ENCODE peak calls at places on chromosomes 16 and 17, in seven cellular contexts. N is cardiac muscle cell; W is breast epithelium; U is NT2/D1; V is CD8-positive, alpha-beta T cell; K is uterus; E is aorta. G is an unnamed sample.

GRCh38 chr16:48622456-48623303 is 12.7 kb upstream of the N4BP1 start:
- DNase-seq in V (no peak), U (no peak), E (no peak), W (no peak), K (no peak), N (no peak), G (no peak)

GRCh38 chr16:8782673-8783072 is 14.8 kb downstream of the TMEM186 start:
- DNase-seq in W (no peak), U (no peak), N (no peak), K (no peak), E (no peak), V (no peak), G (no peak)

GRCh38 chr17:52148969-52149351 is 9.6 kb downstream of the CA10 start:
- DNase-seq in W (no peak), E (no peak), V (no peak), K (no peak), N (no peak), U (no peak), G (no peak)

GRCh38 chr16:66899945-66900688 is 18.6 kb downstream of the CDH16 start:
- DNase-seq in W (no peak), U (peak; percentile 58), K (peak; percentile 85), V (no peak), E (peak; percentile 95), N (peak; percentile 84), G (no peak)

GRCh38 chr17:11598274-11599221 is at the start of gene DNAH9:
- DNase-seq in E (peak; percentile 94), V (no peak), W (peak; percentile 96), N (peak; percentile 77), K (peak; percentile 98), U (peak; percentile 87), G (no peak)

GRCh38 chr16:86077243-86077940 is 178.4 kb downstream of the IRF8 start:
- DNase-seq in E (peak; percentile 30), W (peak; percentile 20), U (no peak), N (no peak), V (no peak), K (no peak), G (no peak)

GRCh38 chr16:12411521-12411920 is 392.2 kb downstream of the CPPED1 start:
- DNase-seq in V (no peak), U (no peak), E (no peak), N (no peak), K (no peak), W (no peak), G (no peak)

GRCh38 chr17:9371019-9371418 is 204.6 kb downstream of the STX8 start:
- DNase-seq in W (no peak), U (no peak), V (no peak), N (peak; percentile 69), E (no peak), K (no peak), G (no peak)

GRCh38 chr16:75948886-75949285 is 222.6 kb upstream of the CPHXL start:
- DNase-seq in W (no peak), V (no peak), E (no peak), K (no peak), N (no peak), U (no peak), G (no peak)

GRCh38 chr17:18229254-18229653 is 3.8 kb downstream of the LLGL1 start:
- DNase-seq in U (no peak), W (no peak), N (no peak), K (no peak), V (no peak), E (no peak), G (no peak)

GRCh38 chr17:76713765-76714164 is 3.0 kb upstream of the MXRA7 start:
- DNase-seq in V (no peak), W (no peak), N (no peak), E (peak; percentile 28), K (no peak), U (no peak), G (no peak)

GRCh38 chr17:75888484-75888883 is 8.3 kb downstream of the TRIM65 start:
- DNase-seq in N (no peak), K (no peak), W (no peak), E (no peak), V (no peak), U (no peak), G (no peak)

GRCh38 chr17:34527908-34528470 is 51.4 kb upstream of the TMEM132E start:
- DNase-seq in K (no peak), N (no peak), W (no peak), E (no peak), V (no peak), U (peak; percentile 30), G (no peak)

GRCh38 chr16:57255686-57256415 is 10.8 kb downstream of the ARL2BP start:
- DNase-seq in K (no peak), N (no peak), E (peak; percentile 55), W (no peak), V (no peak), U (no peak), G (no peak)

GRCh38 chr17:32783602-32784001 is 93.3 kb downstream of the MYO1D start:
- DNase-seq in N (peak; percentile 76), E (no peak), V (no peak), K (no peak), U (peak; percentile 9), W (no peak), G (no peak)

GRCh38 chr16:81798311-81799137 is 19.4 kb downstream of the PLCG2 start:
- DNase-seq in U (no peak), K (no peak), W (no peak), V (no peak), E (no peak), N (no peak), G (no peak)

GRCh38 chr17:76145231-76146052 is 4.4 kb upstream of the FOXJ1 start:
- DNase-seq in W (peak; percentile 49), K (no peak), E (peak; percentile 74), N (no peak), V (peak; percentile 63), U (no peak), G (peak; percentile 39)

GRCh38 chr17:40648326-40648968 is 829 bp upstream of the SMARCE1 start:
- DNase-seq in W (no peak), K (no peak), U (no peak), V (no peak), N (no peak), E (peak; percentile 80), G (no peak)

GRCh38 chr16:57801856-57802634 is at the start of gene KIFC3:
- DNase-seq in V (peak; percentile 77), N (peak; percentile 84), K (peak; percentile 85), W (no peak), U (no peak), E (peak; percentile 98), G (peak; percentile 31)

GRCh38 chr16:87371261-87371866 is 12.2 kb downstream of the FBXO31 start:
- DNase-seq in V (no peak), N (no peak), K (no peak), W (no peak), U (no peak), E (peak; percentile 30), G (no peak)

GRCh38 chr17:22303096-22303495 is 610.8 kb downstream of the KCNJ18 start:
- DNase-seq in K (no peak), N (no peak), E (no peak), V (no peak), W (no peak), U (no peak), G (no peak)

GRCh38 chr17:22300177-22300576 is 607.9 kb downstream of the KCNJ18 start:
- DNase-seq in V (no peak), K (no peak), E (no peak), N (no peak), U (no peak), W (no peak), G (no peak)

GRCh38 chr17:22301353-22301745 is 609.0 kb downstream of the KCNJ18 start:
- DNase-seq in U (no peak), E (no peak), N (no peak), V (no peak), K (no peak), W (no peak), G (no peak)

GRCh38 chr17:22303865-22304264 is 611.5 kb downstream of the KCNJ18 start:
- DNase-seq in E (no peak), W (no peak), K (no peak), U (no peak), V (no peak), N (no peak), G (no peak)

GRCh38 chr17:22300731-22301352 is 608.5 kb downstream of the KCNJ18 start:
- DNase-seq in W (no peak), U (no peak), N (no peak), K (no peak), E (no peak), V (no peak), G (no peak)
- H3K9me3 ChIP-seq in W (peaks cover 31% of the 10 kb centered on the region), U (no peaks in the 10 kb centered on the region), N (no peaks in the 10 kb centered on the region), K (no peaks in the 10 kb centered on the region), E (peaks cover 2% of the 10 kb centered on the region), V (no peaks in the 10 kb centered on the region), G (no peaks in the 10 kb centered on the region)

DNA sequence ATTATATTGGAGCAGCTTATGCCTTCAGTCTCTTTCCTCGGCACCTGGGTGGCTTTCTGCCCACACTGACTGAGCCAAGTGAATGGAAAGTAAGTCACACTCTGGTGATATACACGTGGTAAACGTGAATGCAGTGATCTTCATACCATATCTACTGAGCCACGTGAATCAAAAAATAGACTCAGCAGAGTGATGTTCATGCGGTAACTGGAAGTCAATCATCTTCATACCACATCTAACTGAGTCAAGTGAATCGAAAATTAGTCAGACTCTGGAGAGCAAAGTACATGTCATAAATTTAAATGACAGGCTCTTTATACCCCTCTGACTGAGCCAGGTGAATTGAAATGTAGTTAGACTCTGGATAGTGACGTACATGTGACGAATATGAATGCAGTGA is 47.1 kb upstream of the ARL4D start:
- DNase-seq in N (no peak), V (no peak), U (no peak), E (no peak), W (no peak), K (no peak), G (no peak)
- H3K9me3 ChIP-seq in N (no peaks in the 10 kb centered on the region), V (peaks cover 23% of the 10 kb centered on the region), U (peaks cover 59% of the 10 kb centered on the region), E (peaks cover 17% of the 10 kb centered on the region), W (peaks cover 16% of the 10 kb centered on the region), K (no peaks in the 10 kb centered on the region), G (peaks cover 12% of the 10 kb centered on the region)

DNA sequence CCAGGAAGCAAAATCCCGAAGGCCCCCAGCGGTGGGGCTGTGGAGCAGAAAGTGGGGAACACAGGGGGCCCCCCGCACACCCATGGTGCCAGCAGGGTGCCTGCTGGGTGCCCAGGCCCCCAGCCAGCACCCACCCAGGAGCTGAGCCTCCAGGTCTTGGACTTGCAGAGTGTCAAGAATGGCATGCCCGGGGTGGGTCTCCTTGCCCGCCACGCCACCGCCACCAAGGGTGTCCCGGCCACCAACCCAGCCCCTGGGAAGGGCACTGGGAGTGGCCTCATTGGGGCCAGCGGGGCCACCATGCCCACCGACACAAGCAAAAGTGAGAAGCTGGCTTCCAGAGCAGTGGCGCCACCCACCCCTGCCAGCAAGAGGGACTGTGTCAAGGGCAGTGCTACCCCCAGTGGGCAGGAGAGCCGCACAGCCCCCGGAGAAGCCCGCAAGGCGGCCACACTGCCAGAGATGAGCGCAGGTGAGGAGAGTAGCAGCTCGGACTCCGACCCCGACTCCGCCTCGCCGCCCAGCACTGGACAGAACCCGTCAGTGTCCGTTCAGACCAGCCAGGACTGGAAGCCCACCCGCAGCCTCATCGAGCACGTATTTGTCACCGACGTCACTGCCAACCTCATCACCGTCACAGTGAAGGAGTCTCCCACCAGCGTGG is 6.5 kb downstream of the CBX2 start:
- DNase-seq in V (no peak), U (no peak), W (no peak), N (no peak), K (no peak), E (peak; percentile 75), G (no peak)
- H3K9me3 ChIP-seq in V (no peaks in the 10 kb centered on the region), U (no peaks in the 10 kb centered on the region), W (no peaks in the 10 kb centered on the region), N (no peaks in the 10 kb centered on the region), K (no peaks in the 10 kb centered on the region), E (no peaks in the 10 kb centered on the region), G (no peaks in the 10 kb centered on the region)

GRCh38 chr17:53466733-53467132 is 356.0 kb upstream of the KIF2B start:
- DNase-seq in V (no peak), W (no peak), U (no peak), E (no peak), K (no peak), N (no peak), G (no peak)

GRCh38 chr17:53462393-53462811 is 360.3 kb upstream of the KIF2B start:
- DNase-seq in E (no peak), N (peak; percentile 67), U (no peak), V (no peak), K (no peak), W (no peak), G (no peak)
- H3K9me3 ChIP-seq in E (no peaks in the 10 kb centered on the region), N (no peaks in the 10 kb centered on the region), U (peaks cover 23% of the 10 kb centered on the region), V (no peaks in the 10 kb centered on the region), K (no peaks in the 10 kb centered on the region), W (no peaks in the 10 kb centered on the region), G (no peaks in the 10 kb centered on the region)

G was measured in T-helper 17 cell.